ENCODE peak calls at places on chromosomes 2 and 18, in six cellular contexts. Q is tibial artery, I is heart left ventricle, M is MM.1S, T is esophagus squamous epithelium, C is PC-9. N is an unnamed sample.

GRCh38 chr18:9454061-9454703 is 21.1 kb upstream of the RALBP1 start:
- DNase-seq in Q (no peak), C (no peak), I (no peak), T (no peak), M (no peak), N (no peak)

GRCh38 chr2:197273485-197273884 is 37.1 kb downstream of the ANKRD44 start:
- DNase-seq in C (no peak), I (no peak), Q (no peak), M (no peak), T (no peak), N (peak; percentile 90)

GRCh38 chr2:9975805-9976447 is 24.4 kb downstream of the GRHL1 start:
- DNase-seq in I (peak; percentile 29), C (peak; percentile 96), M (no peak), T (no peak), Q (peak; percentile 48), N (no peak)

GRCh38 chr18:77111449-77112160 is 21.0 kb downstream of the MBP start:
- DNase-seq in M (no peak), I (no peak), Q (no peak), T (no peak), C (no peak), N (no peak)

GRCh38 chr2:229715895-229716507 is 1.6 kb upstream of the DNER start:
- DNase-seq in T (no peak), Q (no peak), M (peak; percentile 56), C (no peak), I (no peak), N (no peak)

GRCh38 chr2:173972165-173972564 is 7.0 kb upstream of the SP3 start:
- DNase-seq in T (no peak), I (no peak), C (no peak), M (no peak), Q (no peak), N (no peak)

GRCh38 chr2:240499309-240500301 is 58.2 kb downstream of the ANKMY1 start:
- DNase-seq in T (no peak), C (no peak), Q (no peak), I (no peak), M (no peak), N (no peak)

GRCh38 chr2:29259221-29259620 is 144.0 kb downstream of the CLIP4 start:
- DNase-seq in M (no peak), T (no peak), Q (no peak), C (no peak), I (no peak), N (no peak)

GRCh38 chr2:80303825-80304521 is 579 bp downstream of the LRRTM1 start:
- DNase-seq in C (no peak), Q (no peak), T (no peak), I (no peak), M (no peak), N (no peak)

GRCh38 chr18:76518543-76519155 is 23.6 kb upstream of the ZNF516 start:
- DNase-seq in T (no peak), Q (peak; percentile 55), I (peak; percentile 50), C (no peak), M (no peak), N (no peak)

GRCh38 chr2:181234429-181235410 is 222.5 kb upstream of the ITGA4 start:
- DNase-seq in M (no peak), Q (no peak), C (no peak), T (no peak), I (no peak), N (no peak)

GRCh38 chr2:144924827-144925226 is 404.9 kb upstream of the ZEB2 start:
- DNase-seq in M (no peak), T (no peak), I (no peak), C (no peak), Q (no peak), N (no peak)

GRCh38 chr2:56369316-56369715 is 185.5 kb downstream of the CCDC85A start:
- DNase-seq in I (no peak), M (no peak), T (no peak), Q (no peak), C (no peak), N (no peak)

GRCh38 chr18:62282188-62282629 is 42.9 kb upstream of the TNFRSF11A start:
- DNase-seq in M (no peak), C (no peak), Q (no peak), T (no peak), I (no peak), N (no peak)

GRCh38 chr2:201413143-201413542 is 38.1 kb downstream of the TRAK2 start:
- DNase-seq in T (no peak), I (peak; percentile 13), C (no peak), M (no peak), Q (no peak), N (no peak)

GRCh38 chr18:9643549-9643948 is 29.2 kb upstream of the PPP4R1 start:
- DNase-seq in T (no peak), C (peak; percentile 97), M (no peak), Q (no peak), I (peak; percentile 15), N (no peak)

GRCh38 chr2:169393068-169393590 is 30.8 kb upstream of the LRP2 start:
- DNase-seq in T (no peak), I (no peak), Q (no peak), C (no peak), M (no peak), N (no peak)

GRCh38 chr2:164992818-164993217 is 37.5 kb upstream of the SLC38A11 start:
- DNase-seq in I (peak; percentile 55), C (peak; percentile 64), T (no peak), Q (peak; percentile 37), M (peak; percentile 76), N (no peak)

GRCh38 chr18:3891245-3891644 is 441.3 kb downstream of the TGIF1 start:
- DNase-seq in C (no peak), I (no peak), M (no peak), Q (no peak), T (no peak), N (no peak)

GRCh38 chr18:48052291-48052840 is 121.9 kb upstream of the SMAD2 start:
- DNase-seq in Q (no peak), C (no peak), I (no peak), T (no peak), M (no peak), N (no peak)

GRCh38 chr18:48048251-48048650 is 117.8 kb upstream of the SMAD2 start:
- DNase-seq in T (no peak), Q (no peak), I (no peak), M (no peak), C (no peak), N (no peak)

GRCh38 chr18:48052845-48053244 is 122.4 kb upstream of the SMAD2 start:
- DNase-seq in M (no peak), T (no peak), I (no peak), C (no peak), Q (no peak), N (no peak)

GRCh38 chr18:48049757-48050156 is 119.3 kb upstream of the SMAD2 start:
- DNase-seq in I (no peak), Q (no peak), M (no peak), T (no peak), C (no peak), N (no peak)

DNA sequence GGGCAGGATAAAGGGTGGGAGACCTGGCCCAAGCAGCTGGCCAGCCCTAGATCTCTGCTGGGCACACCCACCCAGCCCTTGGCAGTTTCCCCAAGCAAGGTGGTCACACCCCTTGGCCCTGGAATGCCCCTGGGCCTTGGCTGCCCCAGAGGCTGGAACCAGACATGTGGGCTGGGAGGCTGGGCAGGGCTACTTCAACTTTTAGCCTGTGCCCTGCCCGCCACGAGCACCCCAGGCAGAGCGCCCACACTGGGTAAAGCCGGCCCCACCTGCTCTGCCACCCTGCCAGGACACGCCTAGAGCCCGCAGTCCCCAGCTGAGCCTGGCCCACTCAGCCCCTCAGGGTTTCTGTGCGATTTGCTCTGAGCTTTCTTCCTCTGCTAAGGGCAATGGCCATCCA is 119.7 kb upstream of the SMAD2 start:
- DNase-seq in M (no peak), C (peak; percentile 57), I (no peak), Q (no peak), T (no peak), N (no peak)
- H3K27ac ChIP-seq in M (no peak overlapping the region), C (no peak overlapping the region), I (no peak overlapping the region), Q (no peak overlapping the region), T (peak overlapping the region; percentile 83), N (no peak overlapping the region)

GRCh38 chr2:28071221-28071620 is 180.7 kb downstream of the BABAM2 start:
- DNase-seq in I (no peak), T (no peak), Q (no peak), C (no peak), M (no peak), N (no peak)

GRCh38 chr2:28068098-28068497 is 177.6 kb downstream of the BABAM2 start:
- DNase-seq in I (no peak), T (no peak), Q (no peak), C (peak; percentile 42), M (no peak), N (no peak)

GRCh38 chr2:28063492-28063962 is 173.0 kb downstream of the BABAM2 start:
- DNase-seq in M (no peak), T (no peak), Q (no peak), C (no peak), I (no peak), N (no peak)

GRCh38 chr2:28062867-28063266 is 172.3 kb downstream of the BABAM2 start:
- DNase-seq in M (no peak), C (no peak), I (no peak), Q (no peak), T (no peak), N (no peak)

DNA sequence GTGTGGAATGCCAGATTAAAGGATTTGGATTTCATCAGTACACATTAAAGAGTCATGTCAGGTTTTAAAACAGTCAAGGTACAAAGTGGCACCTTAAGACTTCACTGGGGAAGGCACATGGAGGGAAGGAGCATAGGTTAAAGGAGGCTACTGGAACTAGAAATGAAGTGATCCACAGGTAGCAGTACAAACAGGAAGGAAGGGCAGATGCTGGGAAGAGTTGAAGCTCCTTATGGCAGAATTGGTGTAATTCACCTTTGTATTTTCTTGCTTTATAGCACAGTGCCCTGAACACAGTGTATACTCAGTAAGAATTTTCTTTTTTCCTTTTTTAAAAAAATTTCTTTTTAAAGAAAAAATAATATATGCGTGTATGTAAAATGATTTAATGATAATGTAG is 177.1 kb downstream of the BABAM2 start:
- DNase-seq in T (no peak), Q (no peak), C (no peak), M (no peak), I (no peak), N (no peak)
- H3K27ac ChIP-seq in T (no peak overlapping the region), Q (no peak overlapping the region), C (no peak overlapping the region), M (no peak overlapping the region), I (no peak overlapping the region), N (no peak overlapping the region)

GRCh38 chr18:35827275-35827929 is 145.1 kb upstream of the RMP24 start:
- DNase-seq in Q (no peak), C (no peak), M (no peak), I (no peak), T (no peak), N (no peak)
- H3K27ac ChIP-seq in Q (no peak overlapping the region), C (no peak overlapping the region), M (no peak overlapping the region), I (no peak overlapping the region), T (no peak overlapping the region), N (no peak overlapping the region)

GRCh38 chr18:35117372-35117771 is 76.2 kb downstream of the MAPRE2 start:
- DNase-seq in I (no peak), T (no peak), M (no peak), Q (no peak), C (no peak), N (no peak)

GRCh38 chr18:35118641-35119040 is 77.4 kb downstream of the MAPRE2 start:
- DNase-seq in T (no peak), Q (no peak), I (no peak), M (no peak), C (no peak), N (no peak)

GRCh38 chr18:35121038-35121437 is 79.8 kb downstream of the MAPRE2 start:
- DNase-seq in T (no peak), Q (no peak), C (no peak), I (no peak), M (no peak), N (no peak)

GRCh38 chr18:35116784-35117318 is 75.6 kb downstream of the MAPRE2 start:
- DNase-seq in C (no peak), I (no peak), T (no peak), Q (no peak), M (no peak), N (no peak)

GRCh38 chr18:35117951-35118411 is 76.8 kb downstream of the MAPRE2 start:
- DNase-seq in M (no peak), I (peak; percentile 50), Q (no peak), T (no peak), C (no peak), N (peak; percentile 73)
- H3K27ac ChIP-seq in M (no peak overlapping the region), I (peak overlapping the region; percentile 79), Q (peak overlapping the region; percentile 78), T (peak overlapping the region; percentile 59), C (no peak overlapping the region), N (peak overlapping the region; percentile 94)